ENCODE peak calls at places on chromosomes 3 and 15, in four cellular contexts. O, W, Z and H are unnamed samples.

GRCh38 chr15:41981373-41982132 is 9.2 kb upstream of the EHD4 start:
- DNase-seq in O (no peak), W (peak), Z (no peak), H (no peak)

GRCh38 chr15:56815247-56815646 is 81.9 kb upstream of the ZNF280D start:
- DNase-seq in O (no peak), W (no peak), Z (no peak), H (no peak)

GRCh38 chr15:88656760-88657221 is 18.0 kb downstream of the ISG20 start:
- DNase-seq in O (no peak), W (peak), Z (no peak), H (no peak)

GRCh38 chr3:30162579-30162978 is 443.8 kb upstream of the TGFBR2 start:
- DNase-seq in O (no peak), W (no peak), Z (no peak), H (no peak)

GRCh38 chr15:33277689-33278088 is 33.1 kb upstream of the RYR3 start:
- DNase-seq in O (no peak), W (no peak), Z (no peak), H (no peak)

GRCh38 chr3:37229740-37230139 is 55.4 kb upstream of the LRRFIP2 start:
- DNase-seq in O (no peak), W (no peak), Z (peak), H (no peak)

GRCh38 chr3:142354076-142354475 is 93.8 kb downstream of the XRN1 start:
- DNase-seq in O (no peak), W (no peak), Z (no peak), H (no peak)

GRCh38 chr3:96700322-96701315 is 113.8 kb upstream of the EPHA6 start:
- DNase-seq in O (no peak), W (no peak), Z (peak), H (no peak)

GRCh38 chr3:31105438-31106077 is 211.1 kb upstream of the GADL1 start:
- DNase-seq in O (no peak), W (no peak), Z (peak), H (no peak)

GRCh38 chr3:170483485-170484262 is 65.0 kb downstream of the CLDN11 start:
- DNase-seq in O (no peak), W (no peak), Z (no peak), H (no peak)

GRCh38 chr3:13579089-13579488 is 30.2 kb downstream of the FBLN2 start:
- DNase-seq in O (no peak), W (no peak), Z (no peak), H (no peak)

GRCh38 chr3:126535636-126536035 is 11.7 kb downstream of the CHST13 start:
- DNase-seq in O (no peak), W (no peak), Z (no peak), H (no peak)

GRCh38 chr3:157063926-157064325 is 96.0 kb downstream of the CCNL1 start:
- DNase-seq in O (no peak), W (no peak), Z (no peak), H (no peak)

GRCh38 chr3:185764168-185764988 is 60.5 kb downstream of the IGF2BP2 start:
- DNase-seq in O (no peak), W (no peak), Z (no peak), H (no peak)

GRCh38 chr3:22378869-22379268 is 627.9 kb upstream of the ZNF385D start:
- DNase-seq in O (no peak), W (no peak), Z (no peak), H (no peak)

GRCh38 chr3:107795514-107796094 is 272.8 kb downstream of the BBX start:
- DNase-seq in O (no peak), W (no peak), Z (no peak), H (no peak)

GRCh38 chr15:36887214-36888017 is 212.9 kb downstream of the MEIS2 start:
- DNase-seq in O (no peak), W (no peak), Z (no peak), H (no peak)

GRCh38 chr3:177579419-177579818 is 382.1 kb upstream of the TBL1XR1 start:
- DNase-seq in O (no peak), W (no peak), Z (no peak), H (no peak)

GRCh38 chr15:53384417-53384816 is 375.0 kb downstream of the WDR72 start:
- DNase-seq in O (no peak), W (no peak), Z (peak), H (no peak)

GRCh38 chr3:118636841-118637240 is 397.8 kb downstream of the IGSF11 start:
- DNase-seq in O (no peak), W (no peak), Z (peak), H (no peak)

GRCh38 chr3:159458982-159459381 is 529.7 kb upstream of the IL12A start:
- DNase-seq in O (no peak), W (no peak), Z (no peak), H (no peak)

GRCh38 chr3:63324621-63325020 is 46.5 kb downstream of the SYNPR start:
- DNase-seq in O (no peak), W (no peak), Z (no peak), H (no peak)

GRCh38 chr3:63328386-63328785 is 50.3 kb downstream of the SYNPR start:
- DNase-seq in O (no peak), W (no peak), Z (no peak), H (peak)

GRCh38 chr3:63325386-63325785 is 47.3 kb downstream of the SYNPR start:
- DNase-seq in O (no peak), W (no peak), Z (no peak), H (no peak)

GRCh38 chr3:63323766-63324165 is 45.7 kb downstream of the SYNPR start:
- DNase-seq in O (no peak), W (no peak), Z (no peak), H (no peak)
- H3K27ac ChIP-seq in O (no peak), W (no peak), Z (no peak), H (no peak)

GRCh38 chr3:11494131-11494916 is 149.4 kb downstream of the VGLL4 start:
- DNase-seq in O (no peak), W (no peak), Z (no peak), H (no peak)

GRCh38 chr3:11495948-11496557 is 147.7 kb downstream of the VGLL4 start:
- DNase-seq in O (no peak), W (no peak), Z (no peak), H (no peak)

GRCh38 chr3:11498646-11499045 is 145.1 kb downstream of the VGLL4 start:
- DNase-seq in O (peak), W (no peak), Z (peak), H (peak)

GRCh38 chr3:11499144-11499543 is 144.6 kb downstream of the VGLL4 start:
- DNase-seq in O (no peak), W (no peak), Z (peak), H (no peak)

GRCh38 chr3:11498174-11498573 is 145.5 kb downstream of the VGLL4 start:
- DNase-seq in O (no peak), W (no peak), Z (no peak), H (no peak)
- H3K27ac ChIP-seq in O (peak), W (peak), Z (peak), H (no peak)

DNA sequence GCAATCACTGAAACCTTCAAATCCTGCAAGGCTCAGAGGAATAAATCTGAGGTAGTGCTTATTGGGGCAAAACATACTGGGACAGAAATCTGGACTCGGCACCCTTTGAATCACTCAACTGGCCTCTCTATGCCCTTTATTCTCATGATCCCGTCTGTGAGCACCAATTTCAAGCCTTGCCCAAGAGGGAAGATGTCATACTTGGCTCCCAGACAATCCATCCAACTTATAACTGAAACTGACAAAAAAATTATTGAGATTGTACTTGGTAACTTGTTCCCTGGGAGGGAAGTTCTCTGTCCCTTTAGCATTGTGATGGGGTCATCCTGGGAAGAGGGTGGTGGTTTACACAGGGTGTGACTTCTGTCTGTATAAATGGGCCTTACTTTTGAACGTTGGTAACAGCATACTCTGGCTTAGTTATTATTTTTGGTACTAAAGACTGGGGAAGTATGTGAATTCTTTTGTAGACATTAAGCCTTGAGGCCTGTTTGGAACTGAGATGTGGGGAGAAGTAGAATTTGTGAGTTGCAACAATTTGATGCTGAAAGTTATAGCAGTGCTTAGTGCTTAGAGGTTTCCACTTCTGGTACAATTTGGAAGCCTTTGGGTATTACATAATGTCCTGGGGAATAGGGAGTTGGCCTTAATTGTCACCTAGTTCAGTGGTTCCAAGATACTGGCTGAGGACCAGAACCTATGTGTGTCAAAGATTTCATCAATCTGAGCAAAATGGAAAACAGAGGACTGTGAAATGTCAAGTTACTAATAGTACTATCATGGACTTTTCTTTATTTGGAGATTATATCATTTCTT is 15.7 kb downstream of the TLNRD1 start:
- DNase-seq in O (no peak), W (no peak), Z (no peak), H (no peak)
- H3K27ac ChIP-seq in O (peak), W (peak), Z (no peak), H (no peak)

DNA sequence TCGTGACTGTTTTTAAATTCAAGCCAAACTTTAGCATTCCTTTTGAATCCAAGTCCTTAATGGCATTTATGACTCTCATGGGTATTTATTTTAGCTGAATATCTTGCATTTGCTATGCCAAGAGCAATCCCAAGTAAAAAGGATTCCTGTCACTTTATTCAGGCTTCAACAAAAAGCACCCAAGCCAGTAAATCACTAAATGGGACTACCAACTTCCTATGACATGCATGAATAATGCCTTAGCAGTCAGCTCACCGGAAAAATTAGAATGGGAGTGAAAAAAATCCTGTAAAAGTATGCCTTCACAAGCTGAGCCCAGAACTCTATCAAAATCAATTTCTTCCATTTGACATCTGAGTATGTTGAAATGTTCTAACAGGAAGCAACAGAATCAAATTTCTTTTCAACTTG is 1297.9 kb downstream of the ROBO2 start:
- DNase-seq in O (no peak), W (no peak), Z (no peak), H (no peak)
- H3K27ac ChIP-seq in O (no peak), W (no peak), Z (no peak), H (no peak)

DNA sequence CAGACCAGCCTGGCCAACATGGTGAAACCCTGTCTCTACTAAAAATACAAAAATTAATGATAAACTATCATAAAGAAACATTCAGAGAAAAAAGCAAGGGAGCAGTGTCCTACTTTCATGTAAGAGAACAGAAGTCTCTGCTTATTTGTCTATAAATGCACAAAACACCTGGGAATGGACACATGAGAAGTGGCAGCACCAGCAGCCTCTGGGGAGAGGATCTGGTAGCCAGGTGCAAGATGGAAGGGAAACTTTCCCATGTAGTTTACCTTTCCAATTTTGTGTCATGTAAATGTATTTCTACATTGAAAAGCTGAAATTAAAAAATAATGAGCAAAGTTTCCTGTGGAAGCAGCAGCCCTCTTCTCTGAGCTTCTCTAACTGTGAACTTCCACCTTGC is 18.8 kb downstream of the SCAP start:
- DNase-seq in O (no peak), W (no peak), Z (no peak), H (no peak)
- H3K27ac ChIP-seq in O (no peak), W (no peak), Z (no peak), H (no peak)